ENCODE peak calls at places on chromosomes 12 and 14, in ten cellular contexts. C is heart left ventricle, M is IMR-90, E is NB4, F is ovary, X is uterus, U is body of pancreas, I is stomach, J is HCT116, N is esophagus muscularis mucosa. Z is an unnamed sample.

GRCh38 chr12:50282581-50283229 is 615 bp downstream of the LIMA1 start:
- DNase-seq in C (no peak), M (peak; percentile 77), E (peak; percentile 30), F (no peak), X (no peak), U (peak; percentile 50), I (no peak), J (no peak), N (no peak), Z (no peak)

GRCh38 chr14:73958591-73958990 is 8.5 kb downstream of the COQ6 start:
- DNase-seq in C (no peak), M (no peak), E (no peak), F (no peak), X (no peak), U (no peak), I (no peak), J (no peak), N (no peak), Z (no peak)

GRCh38 chr12:128365032-128365431 is 98.1 kb downstream of the TMEM132C start:
- DNase-seq in C (no peak), M (no peak), E (no peak), F (no peak), X (no peak), U (no peak), I (no peak), J (no peak), N (no peak), Z (no peak)

GRCh38 chr14:28671425-28671824 is 95.2 kb upstream of the FOXG1 start:
- DNase-seq in C (no peak), M (peak; percentile 11), E (no peak), F (no peak), X (no peak), U (no peak), I (no peak), J (no peak), N (no peak), Z (no peak)

GRCh38 chr12:3148366-3149000 is 71.3 kb downstream of the TSPAN9 start:
- DNase-seq in C (peak; percentile 74), M (peak; percentile 25), E (no peak), F (peak; percentile 82), X (peak; percentile 82), U (no peak), I (no peak), J (no peak), N (no peak), Z (no peak)

GRCh38 chr12:5593056-5593455 is 161.1 kb downstream of the NTF3 start:
- DNase-seq in C (no peak), M (no peak), E (no peak), F (no peak), X (no peak), U (no peak), I (no peak), J (no peak), N (no peak), Z (no peak)

GRCh38 chr14:24351517-24351916 is 11.7 kb upstream of the RIPK3 start:
- DNase-seq in C (no peak), M (peak; percentile 43), E (no peak), F (no peak), X (no peak), U (no peak), I (no peak), J (no peak), N (no peak), Z (no peak)

GRCh38 chr12:100703868-100704267 is 90.7 kb upstream of the ANO4 start:
- DNase-seq in C (no peak), M (no peak), E (no peak), F (no peak), X (no peak), U (no peak), I (no peak), J (no peak), N (no peak), Z (no peak)

GRCh38 chr12:51195841-51196240 is 22.0 kb downstream of the POU6F1 start:
- DNase-seq in C (no peak), M (no peak), E (no peak), F (no peak), X (no peak), U (no peak), I (no peak), J (no peak), N (no peak), Z (no peak)

GRCh38 chr12:68612675-68613074 is 2.0 kb downstream of the RAP1B start:
- DNase-seq in C (no peak), M (no peak), E (no peak), F (no peak), X (no peak), U (no peak), I (no peak), J (no peak), N (no peak), Z (no peak)

GRCh38 chr12:68614772-68615171 is 4.1 kb downstream of the RAP1B start:
- DNase-seq in C (no peak), M (no peak), E (no peak), F (no peak), X (no peak), U (no peak), I (no peak), J (no peak), N (no peak), Z (no peak)

GRCh38 chr12:68612245-68612644 is 1.5 kb downstream of the RAP1B start:
- DNase-seq in C (no peak), M (peak; percentile 59), E (peak; percentile 32), F (no peak), X (no peak), U (no peak), I (no peak), J (no peak), N (no peak), Z (no peak)

GRCh38 chr12:68613209-68613904 is 2.7 kb downstream of the RAP1B start:
- DNase-seq in C (no peak), M (no peak), E (no peak), F (no peak), X (no peak), U (no peak), I (no peak), J (no peak), N (no peak), Z (no peak)

DNA sequence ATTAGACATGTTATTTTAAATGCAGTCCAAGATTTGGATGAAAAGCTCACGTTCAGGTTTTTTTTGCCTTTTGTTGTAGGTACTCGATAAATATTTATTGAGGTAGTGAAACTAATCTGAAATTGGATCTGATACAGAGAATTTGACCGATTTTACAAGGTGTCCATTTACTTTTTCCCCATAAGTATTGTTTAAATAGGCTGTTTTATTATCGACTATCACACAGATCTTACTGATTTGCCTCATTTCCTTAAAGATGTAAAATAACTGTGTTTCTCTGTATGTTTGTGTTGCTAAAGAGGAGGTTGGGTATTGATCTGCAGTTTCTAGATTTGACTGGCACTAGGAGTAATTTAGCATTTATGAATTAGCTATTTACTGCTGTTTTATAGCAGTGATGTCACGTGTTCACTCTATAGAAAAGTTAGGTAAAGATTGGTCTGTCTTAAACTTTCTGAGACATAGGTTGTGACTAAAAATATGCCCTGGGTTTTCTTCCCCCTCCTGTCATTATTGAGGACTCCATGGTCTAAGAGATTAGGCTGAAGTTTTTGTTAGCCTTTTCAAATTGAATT is 3.5 kb downstream of the RAP1B start:
- DNase-seq in C (no peak), M (no peak), E (no peak), F (no peak), X (no peak), U (no peak), I (no peak), J (no peak), N (no peak), Z (no peak)
- H3K4me3 ChIP-seq in C (no peak overlapping the region), M (no peak overlapping the region), E (peak overlapping the region; percentile 98), F (no peak overlapping the region), X (no peak overlapping the region), U (no peak overlapping the region), I (peak overlapping the region; percentile 73), J (no peak overlapping the region), N (no peak overlapping the region), Z (no peak overlapping the region)

GRCh38 chr14:25411933-25412757 is 362.2 kb upstream of the STXBP6 start:
- DNase-seq in C (no peak), M (no peak), E (peak; percentile 2), F (no peak), X (no peak), U (no peak), I (no peak), J (no peak), N (no peak), Z (no peak)

DNA sequence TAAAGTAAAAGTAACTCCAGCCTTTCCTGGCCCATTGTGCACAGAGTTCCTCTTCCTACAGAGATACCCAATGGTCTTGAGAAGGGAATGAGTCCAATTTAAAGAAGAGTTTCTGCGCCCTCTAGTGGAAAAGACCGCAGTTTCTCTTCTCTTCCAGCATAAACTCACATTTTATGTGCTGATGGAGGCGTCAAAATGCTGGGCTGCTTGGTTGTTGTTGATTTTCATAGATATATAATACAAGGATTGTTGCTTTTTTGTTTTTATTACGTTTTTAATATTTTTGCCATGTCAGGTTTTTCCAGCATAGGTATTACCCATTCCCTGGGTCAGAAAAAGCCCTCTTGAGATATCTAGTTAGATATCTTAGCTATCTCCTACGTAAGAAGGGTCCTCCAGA is 356.9 kb upstream of the STXBP6 start:
- DNase-seq in C (no peak), M (peak; percentile 8), E (peak; percentile 67), F (no peak), X (no peak), U (peak; percentile 47), I (no peak), J (no peak), N (no peak), Z (no peak)
- TF ChIP-seq CTCF in C (no peak), M (peak; percentile 38), E (peak; percentile 70), F (no peak), X (no peak), U (peak; percentile 35), I (peak; percentile 24), J (no peak), N (no peak), Z (no peak)

DNA sequence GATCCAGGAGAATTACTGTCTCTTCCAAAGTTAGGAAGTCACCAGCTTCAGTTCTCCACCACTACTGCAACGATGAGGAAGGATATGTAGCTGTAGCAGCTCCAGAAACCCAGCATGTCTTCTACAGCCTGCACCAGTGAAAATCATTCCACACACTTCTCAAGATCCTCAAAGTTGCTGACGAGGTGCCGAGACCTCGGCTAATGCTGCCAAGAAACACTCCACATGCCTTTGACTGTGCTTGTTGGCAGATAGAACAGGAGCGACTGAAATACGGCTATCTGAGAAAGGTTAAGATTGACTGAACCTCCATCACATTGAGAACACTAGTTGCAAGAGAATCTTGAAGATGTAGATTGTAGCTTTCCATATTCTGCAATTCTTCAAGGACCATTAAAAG is 241.9 kb downstream of the PPFIA2 start:
- DNase-seq in C (no peak), M (no peak), E (no peak), F (no peak), X (no peak), U (no peak), I (no peak), J (no peak), N (no peak), Z (no peak)
- TF ChIP-seq POLR2A in C (no peak), M (no peak), E (no peak), F (no peak), X (no peak), U (no peak), I (no peak), J (no peak), N (no peak), Z (no peak)

DNA sequence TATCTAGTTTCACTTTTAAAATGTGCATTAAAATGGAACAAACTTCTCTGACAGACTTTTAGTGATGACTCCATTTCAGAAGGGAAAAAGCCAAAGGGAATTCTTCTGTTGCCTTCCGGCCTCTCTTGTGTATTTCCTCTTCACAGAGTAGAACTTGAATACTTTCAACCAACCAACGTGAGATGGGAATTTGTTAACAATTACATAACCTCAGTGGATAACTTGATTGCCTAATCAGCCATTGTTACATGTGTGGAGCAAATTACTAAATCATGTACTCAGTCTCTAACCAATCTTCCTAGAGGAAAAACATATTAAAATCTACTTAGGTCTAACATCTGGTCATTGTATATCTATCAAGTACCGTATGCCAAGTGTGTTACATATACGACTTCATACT is 291.1 kb downstream of the SYT1 start:
- DNase-seq in C (no peak), M (peak; percentile 63), E (peak; percentile 7), F (no peak), X (no peak), U (no peak), I (no peak), J (no peak), N (no peak), Z (no peak)
- H3K4me3 ChIP-seq in C (no peak overlapping the region), M (no peak overlapping the region), E (no peak overlapping the region), F (no peak overlapping the region), X (no peak overlapping the region), U (no peak overlapping the region), I (no peak overlapping the region), J (no peak overlapping the region), N (no peak overlapping the region), Z (no peak overlapping the region)